ENCODE peak calls at places on chromosome 12, in six cellular contexts. M is omental fat pad, I is GM23338, S is NB4, U is heart left ventricle, L is transverse colon. T is an unnamed sample.

GRCh38 chr12:6507102-6507998 is 13.4 kb downstream of the NCAPD2 start:
- DNase-seq in M (no peak), I (peak; percentile 58), S (no peak), U (no peak), L (no peak), T (no peak)

GRCh38 chr12:88578274-88578673 is 2.0 kb downstream of the KITLG start:
- DNase-seq in M (no peak), I (no peak), S (no peak), U (no peak), L (no peak), T (no peak)

GRCh38 chr12:16008442-16008841 is 97.3 kb downstream of the DERA start:
- DNase-seq in M (no peak), I (no peak), S (peak; percentile 4), U (no peak), L (no peak), T (no peak)

GRCh38 chr12:56040151-56040550 is 1.6 kb upstream of the RPS26 start:
- DNase-seq in M (no peak), I (no peak), S (no peak), U (no peak), L (no peak), T (no peak)

GRCh38 chr12:462936-463705 is 3.4 kb downstream of the B4GALNT3 start:
- DNase-seq in M (no peak), I (no peak), S (no peak), U (no peak), L (peak; percentile 69), T (peak; percentile 67)

GRCh38 chr12:14279845-14280244 is 85.6 kb upstream of the ATF7IP start:
- DNase-seq in M (no peak), I (no peak), S (no peak), U (no peak), L (no peak), T (no peak)

GRCh38 chr12:132356686-132357622 is 27.6 kb upstream of the GALNT9 start:
- DNase-seq in M (no peak), I (no peak), S (peak; percentile 95), U (peak; percentile 44), L (peak; percentile 47), T (peak; percentile 83)

GRCh38 chr12:78696267-78696666 is 168.3 kb upstream of the SYT1 start:
- DNase-seq in M (no peak), I (no peak), S (no peak), U (no peak), L (no peak), T (no peak)

GRCh38 chr12:42125372-42125767 is 19.3 kb downstream of the GXYLT1 start:
- DNase-seq in M (no peak), I (peak; percentile 35), S (peak; percentile 32), U (no peak), L (no peak), T (no peak)

GRCh38 chr12:9132008-9132535 is 16.4 kb upstream of the A2M start:
- DNase-seq in M (no peak), I (no peak), S (no peak), U (no peak), L (no peak), T (no peak)

GRCh38 chr12:96425973-96426372 is 25.7 kb upstream of the CDK17 start:
- DNase-seq in M (no peak), I (no peak), S (peak; percentile 50), U (no peak), L (no peak), T (no peak)

GRCh38 chr12:22169281-22169824 is 123.3 kb downstream of the CMAS start:
- DNase-seq in M (no peak), I (no peak), S (no peak), U (no peak), L (no peak), T (no peak)

GRCh38 chr12:49037111-49037946 is 18.8 kb upstream of the PRKAG1 start:
- DNase-seq in M (no peak), I (no peak), S (no peak), U (peak; percentile 38), L (peak; percentile 2), T (no peak)

GRCh38 chr12:132003846-132004245 is 54.1 kb downstream of the EP400 start:
- DNase-seq in M (no peak), I (no peak), S (no peak), U (no peak), L (no peak), T (no peak)

GRCh38 chr12:57401165-57401564 is 29.7 kb downstream of the R3HDM2 start:
- DNase-seq in M (no peak), I (no peak), S (no peak), U (no peak), L (no peak), T (no peak)

GRCh38 chr12:95623554-95624170 is 72.4 kb upstream of the USP44 start:
- DNase-seq in M (peak; percentile 31), I (peak; percentile 99), S (peak; percentile 84), U (peak; percentile 60), L (peak; percentile 72), T (peak; percentile 78)

GRCh38 chr12:101670007-101670671 is 27.3 kb upstream of the CHPT1 start:
- DNase-seq in M (no peak), I (peak; percentile 59), S (peak; percentile 85), U (no peak), L (peak; percentile 58), T (peak; percentile 45)

GRCh38 chr12:22709292-22709691 is 84.3 kb downstream of the ETNK1 start:
- DNase-seq in M (no peak), I (peak; percentile 75), S (peak; percentile 56), U (no peak), L (no peak), T (no peak)

GRCh38 chr12:754871-755562 is 2.6 kb downstream of the WNK1 start:
- DNase-seq in M (no peak), I (peak; percentile 51), S (peak; percentile 81), U (no peak), L (no peak), T (no peak)

GRCh38 chr12:19882418-19882817 is 443.1 kb downstream of the AEBP2 start:
- DNase-seq in M (no peak), I (no peak), S (no peak), U (no peak), L (no peak), T (no peak)

GRCh38 chr12:32541754-32542374 is 137.2 kb upstream of the DNM1L start:
- DNase-seq in M (no peak), I (no peak), S (peak; percentile 43), U (no peak), L (no peak), T (no peak)

GRCh38 chr12:52975204-52975603 is 26.3 kb downstream of the KRT18 start:
- DNase-seq in M (no peak), I (no peak), S (no peak), U (no peak), L (no peak), T (no peak)

GRCh38 chr12:52976574-52977071 is 27.7 kb downstream of the KRT18 start:
- DNase-seq in M (no peak), I (peak; percentile 43), S (no peak), U (no peak), L (no peak), T (no peak)

GRCh38 chr12:52971701-52972329 is 22.9 kb downstream of the KRT18 start:
- DNase-seq in M (no peak), I (peak; percentile 51), S (no peak), U (no peak), L (peak; percentile 51), T (peak; percentile 49)

GRCh38 chr12:52977195-52977594 is 28.3 kb downstream of the KRT18 start:
- DNase-seq in M (no peak), I (no peak), S (no peak), U (no peak), L (no peak), T (no peak)

DNA sequence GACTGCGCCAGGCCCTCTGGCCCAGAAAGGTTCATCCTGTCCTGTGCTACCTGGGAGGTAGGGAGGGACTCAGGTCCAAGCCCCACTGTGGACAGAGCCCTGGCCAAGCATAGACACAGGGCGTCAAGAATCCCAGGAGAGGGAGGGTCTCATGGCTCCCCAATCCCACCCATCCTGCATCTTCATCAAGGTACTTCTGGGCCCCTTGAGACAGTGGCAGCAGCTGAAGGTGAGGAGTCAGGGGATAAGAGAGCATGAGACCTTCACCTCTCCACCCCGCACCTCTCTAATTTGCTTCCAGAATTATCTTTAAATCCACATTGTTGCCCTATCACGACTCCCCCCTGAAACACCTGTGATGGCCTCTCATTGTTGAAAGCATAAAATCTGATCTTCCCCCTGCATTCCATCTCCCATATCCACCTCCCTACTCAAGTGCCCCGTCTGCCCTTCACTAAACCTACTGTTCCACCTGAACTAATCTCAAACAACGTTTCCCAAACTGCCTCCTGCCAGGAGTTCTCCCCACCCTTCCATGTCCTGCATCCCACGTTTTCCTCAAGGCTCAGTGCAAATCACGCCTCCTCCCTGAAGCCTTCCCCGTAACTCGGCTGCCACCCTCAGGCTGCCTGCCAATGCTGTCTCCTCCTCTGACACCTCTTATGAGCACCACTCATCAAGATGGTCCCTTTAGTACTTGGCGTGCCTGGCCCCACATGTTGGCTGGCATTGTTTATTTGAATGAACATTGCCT is 27.1 kb downstream of the KRT18 start:
- DNase-seq in M (no peak), I (peak; percentile 74), S (no peak), U (no peak), L (peak; percentile 67), T (peak; percentile 77)
- TF ChIP-seq CTCF in M (no peak), I (peak; percentile 92), S (no peak), U (no peak), L (peak; percentile 31), T (no peak)

GRCh38 chr12:116456683-116457082 is 102.5 kb upstream of the MAP1LC3B2 start:
- DNase-seq in M (no peak), I (no peak), S (no peak), U (no peak), L (no peak), T (no peak)

GRCh38 chr12:116454950-116455447 is 104.2 kb upstream of the MAP1LC3B2 start:
- DNase-seq in M (no peak), I (no peak), S (no peak), U (no peak), L (no peak), T (no peak)

GRCh38 chr12:116455540-116456306 is 103.5 kb upstream of the MAP1LC3B2 start:
- DNase-seq in M (peak; percentile 73), I (peak; percentile 42), S (peak; percentile 32), U (peak; percentile 77), L (peak; percentile 79), T (peak; percentile 55)

GRCh38 chr12:116454076-116454475 is 105.1 kb upstream of the MAP1LC3B2 start:
- DNase-seq in M (no peak), I (no peak), S (no peak), U (no peak), L (no peak), T (no peak)

GRCh38 chr12:116456307-116456641 is 102.9 kb upstream of the MAP1LC3B2 start:
- DNase-seq in M (no peak), I (no peak), S (no peak), U (no peak), L (no peak), T (no peak)
- TF ChIP-seq CTCF in M (no peak), I (no peak), S (no peak), U (no peak), L (no peak), T (no peak)

DNA sequence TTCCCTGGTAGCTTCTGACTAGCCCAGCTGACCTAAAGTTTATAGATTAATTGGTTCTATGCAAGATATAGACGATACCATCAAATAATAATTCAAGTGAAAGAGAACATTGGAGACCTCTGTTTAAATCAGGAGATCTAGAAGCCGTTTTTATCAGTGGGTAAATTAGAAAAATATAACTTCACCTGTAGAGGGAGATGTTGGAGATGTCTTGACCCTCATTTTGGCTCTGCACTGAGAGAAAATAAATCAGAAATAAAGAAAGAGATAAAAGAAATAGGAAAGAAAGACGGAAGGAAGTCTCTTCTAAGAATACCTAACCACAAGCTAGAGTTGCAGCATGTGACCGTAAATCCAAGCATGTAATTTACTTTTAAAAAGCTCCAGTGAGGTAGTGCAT is 684.5 kb downstream of the C12orf50 start:
- DNase-seq in M (no peak), I (peak; percentile 39), S (no peak), U (no peak), L (no peak), T (no peak)
- TF ChIP-seq CTCF in M (no peak), I (peak; percentile 48), S (no peak), U (no peak), L (peak; percentile 12), T (no peak)

GRCh38 chr12:70049596-70050360 is 193.5 kb upstream of the CNOT2 start:
- DNase-seq in M (no peak), I (no peak), S (peak; percentile 67), U (no peak), L (peak; percentile 14), T (peak; percentile 73)
- TF ChIP-seq CTCF in M (no peak), I (no peak), S (no peak), U (no peak), L (no peak), T (peak; percentile 18)